ENCODE peak calls at places on chromosomes 5 and 9, in nine cellular contexts. I is tibial nerve, M is left ventricle myocardium inferior, V is brain microvascular endothelial cell, K is upper lobe of right lung, W is HCT116, P is transverse colon, U is GM06990, Z is esophagus squamous epithelium. B is an unnamed sample.

GRCh38 chr5:169435506-169436230 is 134.7 kb upstream of the SLIT3 start:
- DNase-seq in Z (no peak), W (no peak), I (no peak), P (no peak), M (no peak), K (no peak), V (no peak), U (no peak), B (peak; percentile 29)

GRCh38 chr5:36607838-36608783 is 1.7 kb downstream of the SLC1A3 start:
- DNase-seq in I (no peak), Z (no peak), M (no peak), W (no peak), U (no peak), P (no peak), K (no peak), V (peak; percentile 34), B (no peak)

GRCh38 chr5:107413754-107414153 is 257.0 kb downstream of the EFNA5 start:
- DNase-seq in Z (no peak), I (no peak), M (no peak), K (no peak), U (no peak), W (no peak), V (no peak), P (no peak), B (no peak)

GRCh38 chr9:27701664-27702063 is 128.4 kb upstream of the C9orf72 start:
- DNase-seq in K (no peak), Z (no peak), P (peak; percentile 18), I (peak; percentile 45), U (no peak), M (peak; percentile 16), W (no peak), V (peak; percentile 90), B (peak; percentile 34)

GRCh38 chr5:172453986-172454354 is 355 bp downstream of the SH3PXD2B start:
- DNase-seq in K (peak; percentile 74), I (no peak), Z (no peak), P (peak; percentile 42), U (peak; percentile 14), V (no peak), M (peak; percentile 50), W (no peak), B (no peak)

GRCh38 chr9:18668944-18669343 is 195.0 kb downstream of the ADAMTSL1 start:
- DNase-seq in I (no peak), P (no peak), U (no peak), K (no peak), Z (no peak), V (no peak), M (no peak), W (no peak), B (no peak)

GRCh38 chr9:86994231-86994630 is 46.9 kb upstream of the GAS1 start:
- DNase-seq in M (no peak), K (no peak), W (no peak), Z (no peak), I (no peak), P (no peak), U (no peak), V (no peak), B (no peak)

GRCh38 chr5:16411741-16412455 is 53.7 kb downstream of the ZNF622 start:
- DNase-seq in M (no peak), P (peak; percentile 36), K (no peak), I (no peak), W (no peak), V (no peak), U (no peak), Z (no peak), B (peak; percentile 40)

GRCh38 chr5:134526483-134527155 is 1.1 kb downstream of the JADE2 start:
- DNase-seq in K (peak; percentile 93), W (peak; percentile 84), I (peak; percentile 68), V (no peak), Z (peak; percentile 55), P (peak; percentile 87), U (peak; percentile 85), M (peak; percentile 82), B (peak; percentile 90)

GRCh38 chr9:92242779-92243136 is 50.7 kb downstream of the IARS1 start:
- DNase-seq in P (no peak), I (no peak), K (no peak), Z (no peak), U (no peak), M (no peak), V (no peak), W (no peak), B (no peak)

GRCh38 chr9:78577507-78577906 is 280.6 kb downstream of the PSAT1 start:
- DNase-seq in P (no peak), V (no peak), Z (no peak), U (no peak), M (no peak), I (no peak), W (no peak), K (no peak), B (no peak)

GRCh38 chr9:115373000-115373709 is 255.2 kb upstream of the TNC start:
- DNase-seq in U (no peak), K (no peak), V (peak; percentile 97), W (peak; percentile 96), M (no peak), Z (no peak), I (no peak), P (no peak), B (no peak)

GRCh38 chr9:93672622-93673270 is 96.4 kb downstream of the PHF2 start:
- DNase-seq in V (no peak), M (peak; percentile 2), W (no peak), I (no peak), Z (no peak), P (no peak), K (no peak), U (no peak), B (no peak)

GRCh38 chr9:74942801-74943200 is 9.9 kb downstream of the C9orf40 start:
- DNase-seq in P (no peak), U (no peak), Z (no peak), W (no peak), K (no peak), M (no peak), I (no peak), V (peak; percentile 34), B (no peak)

GRCh38 chr9:34654317-34655083 is 2.5 kb downstream of the IL11RA start:
- DNase-seq in K (no peak), P (peak; percentile 51), M (peak; percentile 79), I (peak; percentile 65), W (no peak), V (no peak), Z (no peak), U (no peak), B (peak; percentile 50)

GRCh38 chr9:20417695-20418094 is 204.6 kb downstream of the MLLT3 start:
- DNase-seq in M (no peak), V (no peak), W (no peak), I (no peak), P (no peak), Z (no peak), K (no peak), U (no peak), B (no peak)

GRCh38 chr9:81080185-81080584 is 609.2 kb downstream of the TLE1 start:
- DNase-seq in Z (no peak), V (no peak), K (no peak), I (no peak), W (no peak), M (no peak), U (no peak), P (no peak), B (no peak)

GRCh38 chr9:116238225-116238624 is 84.6 kb downstream of the PAPPA start:
- DNase-seq in P (no peak), K (no peak), V (peak; percentile 73), I (no peak), Z (no peak), M (no peak), W (no peak), U (no peak), B (no peak)

GRCh38 chr9:107489687-107490605 is at the start of gene KLF4:
- DNase-seq in K (peak; percentile 94), W (peak; percentile 86), P (peak; percentile 94), V (peak; percentile 88), U (peak; percentile 83), I (peak; percentile 94), M (peak; percentile 92), Z (peak; percentile 72), B (peak; percentile 94)
- TF ChIP-seq CTCF in K (no peak), W (no peak), P (no peak), V (no peak), U (no peak), I (peak; percentile 8), M (no peak), Z (no peak), B (no peak)

GRCh38 chr5:96768708-96769251 is 39.0 kb downstream of the ERAP1 start:
- DNase-seq in M (no peak), I (no peak), U (no peak), W (no peak), Z (no peak), K (no peak), V (no peak), P (no peak), B (no peak)
- H3K36me3 ChIP-seq in M (peaks cover 100% of the 10 kb centered on the region), I (peaks cover 98% of the 10 kb centered on the region), U (peaks cover 15% of the 10 kb centered on the region), W (peaks cover 37% of the 10 kb centered on the region), Z (peaks cover 55% of the 10 kb centered on the region), K (peaks cover 100% of the 10 kb centered on the region), V (peaks cover 85% of the 10 kb centered on the region), P (no peaks in the 10 kb centered on the region), B (peaks cover 25% of the 10 kb centered on the region)

DNA sequence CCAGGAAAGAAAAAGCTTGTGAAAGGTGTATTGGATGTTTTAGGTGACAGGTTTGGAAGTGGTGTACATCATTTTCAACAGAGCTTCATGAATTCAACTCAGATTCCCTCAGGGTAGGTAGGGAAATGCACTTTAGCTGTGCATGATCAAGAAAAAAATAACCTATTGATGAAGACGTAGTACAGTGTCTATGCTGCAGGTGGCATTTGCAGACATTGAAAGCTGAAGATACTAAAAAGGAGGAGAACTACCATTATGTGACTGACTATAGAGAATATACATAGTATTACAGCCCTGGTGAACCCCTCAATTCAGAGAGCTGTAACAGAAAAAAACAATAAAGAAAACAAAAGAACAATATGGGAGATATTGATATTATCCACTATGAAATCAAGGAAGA is 2344.7 kb upstream of the ACO1 start:
- DNase-seq in K (no peak), V (no peak), I (no peak), P (no peak), W (no peak), M (no peak), Z (no peak), U (no peak), B (no peak)
- TF ChIP-seq CTCF in K (no peak), V (no peak), I (no peak), P (peak; percentile 4), W (peak; percentile 26), M (no peak), Z (no peak), U (no peak), B (no peak)

GRCh38 chr9:136899196-136899595 is 12.9 kb downstream of the TRAF2 start:
- DNase-seq in Z (no peak), V (no peak), W (no peak), M (no peak), U (peak; percentile 71), P (peak; percentile 70), K (no peak), I (no peak), B (peak; percentile 76)

GRCh38 chr9:136901516-136902258 is 15.4 kb downstream of the TRAF2 start:
- DNase-seq in M (no peak), P (peak; percentile 79), U (peak; percentile 81), Z (no peak), W (peak; percentile 41), I (no peak), V (peak; percentile 12), K (no peak), B (peak; percentile 75)

GRCh38 chr9:136902259-136902821 is 16.0 kb downstream of the TRAF2 start:
- DNase-seq in M (peak; percentile 67), V (peak; percentile 81), I (peak; percentile 9), Z (peak; percentile 19), U (peak; percentile 80), W (no peak), K (peak; percentile 86), P (peak; percentile 89), B (peak; percentile 92)

GRCh38 chr9:136900556-136900955 is 14.2 kb downstream of the TRAF2 start:
- DNase-seq in Z (no peak), V (no peak), K (no peak), P (no peak), U (no peak), M (no peak), I (no peak), W (no peak), B (no peak)

GRCh38 chr9:136900988-136901515 is 14.7 kb downstream of the TRAF2 start:
- DNase-seq in U (no peak), Z (no peak), W (no peak), P (no peak), I (no peak), M (no peak), K (peak; percentile 81), V (no peak), B (no peak)
- H3K36me3 ChIP-seq in U (peaks cover 16% of the 10 kb centered on the region), Z (no peaks in the 10 kb centered on the region), W (peaks cover 17% of the 10 kb centered on the region), P (no peaks in the 10 kb centered on the region), I (peaks cover 29% of the 10 kb centered on the region), M (peaks cover 27% of the 10 kb centered on the region), K (peaks cover 25% of the 10 kb centered on the region), V (peaks cover 11% of the 10 kb centered on the region), B (no peaks in the 10 kb centered on the region)

B was measured in mucosa of descending colon.